ENCODE peak calls at places on chromosomes 16 and 17, in eight cellular contexts. One of them, this sample, is unnamed.
A peak's percentile ranks its signal among the peaks of the same experiment; 100 is the strongest.

GRCh38 chr17:16106161-16106891 is 106.7 kb downstream of the TTC19 start:
- DNase-seq in Panc1: peak; percentile 35
- DNase-seq in tibial nerve: no peak
- DNase-seq in nephron progenitor cell: no peak
- DNase-seq in cardiac fibroblast: peak; percentile 73
- DNase-seq in epithelial cell of esophagus: peak; percentile 8
- DNase-seq in AG09309: peak; percentile 1
- DNase-seq in ovary: peak; percentile 28
- DNase-seq in this sample: peak; percentile 42

GRCh38 chr16:1054660-1055556 is 17.6 kb upstream of the SSTR5 start:
- DNase-seq in Panc1: no peak
- DNase-seq in tibial nerve: peak; percentile 40
- DNase-seq in nephron progenitor cell: peak; percentile 86
- DNase-seq in cardiac fibroblast: peak; percentile 59
- DNase-seq in epithelial cell of esophagus: no peak
- DNase-seq in AG09309: no peak
- DNase-seq in ovary: no peak
- DNase-seq in this sample: no peak

GRCh38 chr17:19742495-19742894 is 5.6 kb downstream of the ALDH3A1 start:
- DNase-seq in Panc1: no peak
- DNase-seq in tibial nerve: no peak
- DNase-seq in nephron progenitor cell: no peak
- DNase-seq in cardiac fibroblast: no peak
- DNase-seq in epithelial cell of esophagus: no peak
- DNase-seq in AG09309: no peak
- DNase-seq in ovary: no peak
- DNase-seq in this sample: no peak

GRCh38 chr16:85839681-85840240 is 40.3 kb downstream of the COX4I1 start:
- DNase-seq in Panc1: no peak
- DNase-seq in tibial nerve: no peak
- DNase-seq in nephron progenitor cell: no peak
- DNase-seq in cardiac fibroblast: no peak
- DNase-seq in epithelial cell of esophagus: no peak
- DNase-seq in AG09309: no peak
- DNase-seq in ovary: no peak
- DNase-seq in this sample: no peak

GRCh38 chr17:28188841-28189263 is 130.1 kb upstream of the TMEM97 start:
- DNase-seq in Panc1: no peak
- DNase-seq in tibial nerve: no peak
- DNase-seq in nephron progenitor cell: no peak
- DNase-seq in cardiac fibroblast: peak; percentile 27
- DNase-seq in epithelial cell of esophagus: peak; percentile 88
- DNase-seq in AG09309: no peak
- DNase-seq in ovary: no peak
- DNase-seq in this sample: no peak

GRCh38 chr17:8223356-8224063 is 13.1 kb upstream of the AURKB start:
- DNase-seq in Panc1: no peak
- DNase-seq in tibial nerve: peak; percentile 59
- DNase-seq in nephron progenitor cell: peak; percentile 72
- DNase-seq in cardiac fibroblast: peak; percentile 57
- DNase-seq in epithelial cell of esophagus: peak; percentile 49
- DNase-seq in AG09309: no peak
- DNase-seq in ovary: peak; percentile 71
- DNase-seq in this sample: no peak

GRCh38 chr17:60305141-60305540 is 86.8 kb downstream of the USP32 start:
- DNase-seq in Panc1: no peak
- DNase-seq in tibial nerve: no peak
- DNase-seq in nephron progenitor cell: no peak
- DNase-seq in cardiac fibroblast: no peak
- DNase-seq in epithelial cell of esophagus: no peak
- DNase-seq in AG09309: no peak
- DNase-seq in ovary: no peak
- DNase-seq in this sample: no peak

GRCh38 chr17:43608313-43608712 is 53.4 kb downstream of the MEOX1 start:
- DNase-seq in Panc1: no peak
- DNase-seq in tibial nerve: no peak
- DNase-seq in nephron progenitor cell: no peak
- DNase-seq in cardiac fibroblast: peak; percentile 65
- DNase-seq in epithelial cell of esophagus: peak; percentile 65
- DNase-seq in AG09309: no peak
- DNase-seq in ovary: no peak
- DNase-seq in this sample: no peak

GRCh38 chr17:38870259-38871165 is 654 bp downstream of the LASP1 start:
- DNase-seq in Panc1: no peak
- DNase-seq in tibial nerve: peak; percentile 75
- DNase-seq in nephron progenitor cell: peak; percentile 63
- DNase-seq in cardiac fibroblast: peak; percentile 57
- DNase-seq in epithelial cell of esophagus: peak; percentile 60
- DNase-seq in AG09309: no peak
- DNase-seq in ovary: peak; percentile 80
- DNase-seq in this sample: no peak

GRCh38 chr16:57564571-57565270 is 22.3 kb downstream of the ADGRG5 start:
- DNase-seq in Panc1: no peak
- DNase-seq in tibial nerve: no peak
- DNase-seq in nephron progenitor cell: no peak
- DNase-seq in cardiac fibroblast: peak; percentile 41
- DNase-seq in epithelial cell of esophagus: peak; percentile 29
- DNase-seq in AG09309: no peak
- DNase-seq in ovary: no peak
- DNase-seq in this sample: no peak

GRCh38 chr17:62919388-62919787 is 46.6 kb upstream of the TANC2 start:
- DNase-seq in Panc1: no peak
- DNase-seq in tibial nerve: no peak
- DNase-seq in nephron progenitor cell: no peak
- DNase-seq in cardiac fibroblast: peak; percentile 65
- DNase-seq in epithelial cell of esophagus: no peak
- DNase-seq in AG09309: no peak
- DNase-seq in ovary: no peak
- DNase-seq in this sample: no peak

GRCh38 chr17:48908047-48908843 is at the start of gene UBE2Z:
- DNase-seq in Panc1: peak; percentile 91
- DNase-seq in tibial nerve: peak; percentile 84
- DNase-seq in nephron progenitor cell: peak; percentile 91
- DNase-seq in cardiac fibroblast: peak; percentile 96
- DNase-seq in epithelial cell of esophagus: peak; percentile 96
- DNase-seq in AG09309: peak; percentile 78
- DNase-seq in ovary: peak; percentile 93
- DNase-seq in this sample: peak; percentile 93

GRCh38 chr17:38685485-38685884 is 10.7 kb upstream of the EPOP start:
- DNase-seq in Panc1: no peak
- DNase-seq in tibial nerve: no peak
- DNase-seq in nephron progenitor cell: no peak
- DNase-seq in cardiac fibroblast: no peak
- DNase-seq in epithelial cell of esophagus: no peak
- DNase-seq in AG09309: no peak
- DNase-seq in ovary: no peak
- DNase-seq in this sample: no peak

GRCh38 chr16:27600386-27600785 is 50.4 kb downstream of the KATNIP start:
- DNase-seq in Panc1: no peak
- DNase-seq in tibial nerve: no peak
- DNase-seq in nephron progenitor cell: no peak
- DNase-seq in cardiac fibroblast: no peak
- DNase-seq in epithelial cell of esophagus: no peak
- DNase-seq in AG09309: no peak
- DNase-seq in ovary: no peak
- DNase-seq in this sample: no peak

GRCh38 chr16:53773150-53773846 is 69.3 kb downstream of the FTO start:
- DNase-seq in Panc1: no peak
- DNase-seq in tibial nerve: peak; percentile 28
- DNase-seq in nephron progenitor cell: peak; percentile 23
- DNase-seq in cardiac fibroblast: peak; percentile 90
- DNase-seq in epithelial cell of esophagus: peak; percentile 85
- DNase-seq in AG09309: no peak
- DNase-seq in ovary: no peak
- DNase-seq in this sample: no peak
- TF ChIP-seq CTCF in Panc1: peak; percentile 74
- TF ChIP-seq CTCF in tibial nerve: peak; percentile 46
- TF ChIP-seq CTCF in nephron progenitor cell: peak; percentile 45
- TF ChIP-seq CTCF in cardiac fibroblast: peak; percentile 63
- TF ChIP-seq CTCF in epithelial cell of esophagus: peak; percentile 79
- TF ChIP-seq CTCF in AG09309: peak; percentile 78
- TF ChIP-seq CTCF in ovary: no peak
- TF ChIP-seq CTCF in this sample: peak; percentile 69

GRCh38 chr16:89613954-89614459 is 565 bp downstream of the DPEP1 start:
- DNase-seq in Panc1: no peak
- DNase-seq in tibial nerve: no peak
- DNase-seq in nephron progenitor cell: no peak
- DNase-seq in cardiac fibroblast: no peak
- DNase-seq in epithelial cell of esophagus: no peak
- DNase-seq in AG09309: no peak
- DNase-seq in ovary: no peak
- DNase-seq in this sample: no peak
- TF ChIP-seq CTCF in Panc1: no peak
- TF ChIP-seq CTCF in tibial nerve: no peak
- TF ChIP-seq CTCF in nephron progenitor cell: no peak
- TF ChIP-seq CTCF in cardiac fibroblast: no peak
- TF ChIP-seq CTCF in epithelial cell of esophagus: no peak
- TF ChIP-seq CTCF in AG09309: no peak
- TF ChIP-seq CTCF in ovary: no peak
- TF ChIP-seq CTCF in this sample: no peak

GRCh38 chr17:77208217-77208808 is 67.5 kb downstream of the SEC14L1 start:
- DNase-seq in Panc1: no peak
- DNase-seq in tibial nerve: peak; percentile 35
- DNase-seq in nephron progenitor cell: no peak
- DNase-seq in cardiac fibroblast: peak; percentile 43
- DNase-seq in epithelial cell of esophagus: no peak
- DNase-seq in AG09309: peak; percentile 25
- DNase-seq in ovary: peak; percentile 21
- DNase-seq in this sample: peak; percentile 19
- TF ChIP-seq CTCF in Panc1: no peak
- TF ChIP-seq CTCF in tibial nerve: peak; percentile 39
- TF ChIP-seq CTCF in nephron progenitor cell: no peak
- TF ChIP-seq CTCF in cardiac fibroblast: no peak
- TF ChIP-seq CTCF in epithelial cell of esophagus: no peak
- TF ChIP-seq CTCF in AG09309: peak; percentile 53
- TF ChIP-seq CTCF in ovary: peak; percentile 19
- TF ChIP-seq CTCF in this sample: peak; percentile 54

DNA sequence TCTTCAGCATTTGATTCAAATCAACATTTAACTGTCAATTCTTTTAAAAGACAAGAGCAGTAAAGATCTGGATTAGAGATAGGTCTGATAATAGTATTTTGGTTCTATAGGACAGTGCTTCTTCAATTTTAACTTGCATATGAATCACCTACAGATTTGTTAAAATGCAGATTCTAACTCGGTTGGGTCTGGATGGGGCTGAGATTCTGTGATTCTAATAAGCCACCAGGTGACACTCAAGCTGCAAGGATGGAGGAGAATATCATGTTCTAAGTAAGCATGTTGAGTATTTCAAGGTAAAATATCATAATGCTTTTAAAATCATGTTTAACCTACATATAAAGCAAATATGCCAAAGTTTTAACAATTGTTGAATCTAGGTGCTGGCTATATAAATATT is 15.8 kb downstream of the TSPOAP1 start:
- DNase-seq in Panc1: no peak
- DNase-seq in tibial nerve: no peak
- DNase-seq in nephron progenitor cell: no peak
- DNase-seq in cardiac fibroblast: no peak
- DNase-seq in epithelial cell of esophagus: no peak
- DNase-seq in AG09309: no peak
- DNase-seq in ovary: no peak
- DNase-seq in this sample: no peak
- TF ChIP-seq CTCF in Panc1: no peak
- TF ChIP-seq CTCF in tibial nerve: no peak
- TF ChIP-seq CTCF in nephron progenitor cell: no peak
- TF ChIP-seq CTCF in cardiac fibroblast: no peak
- TF ChIP-seq CTCF in epithelial cell of esophagus: no peak
- TF ChIP-seq CTCF in AG09309: no peak
- TF ChIP-seq CTCF in ovary: no peak
- TF ChIP-seq CTCF in this sample: no peak

DNA sequence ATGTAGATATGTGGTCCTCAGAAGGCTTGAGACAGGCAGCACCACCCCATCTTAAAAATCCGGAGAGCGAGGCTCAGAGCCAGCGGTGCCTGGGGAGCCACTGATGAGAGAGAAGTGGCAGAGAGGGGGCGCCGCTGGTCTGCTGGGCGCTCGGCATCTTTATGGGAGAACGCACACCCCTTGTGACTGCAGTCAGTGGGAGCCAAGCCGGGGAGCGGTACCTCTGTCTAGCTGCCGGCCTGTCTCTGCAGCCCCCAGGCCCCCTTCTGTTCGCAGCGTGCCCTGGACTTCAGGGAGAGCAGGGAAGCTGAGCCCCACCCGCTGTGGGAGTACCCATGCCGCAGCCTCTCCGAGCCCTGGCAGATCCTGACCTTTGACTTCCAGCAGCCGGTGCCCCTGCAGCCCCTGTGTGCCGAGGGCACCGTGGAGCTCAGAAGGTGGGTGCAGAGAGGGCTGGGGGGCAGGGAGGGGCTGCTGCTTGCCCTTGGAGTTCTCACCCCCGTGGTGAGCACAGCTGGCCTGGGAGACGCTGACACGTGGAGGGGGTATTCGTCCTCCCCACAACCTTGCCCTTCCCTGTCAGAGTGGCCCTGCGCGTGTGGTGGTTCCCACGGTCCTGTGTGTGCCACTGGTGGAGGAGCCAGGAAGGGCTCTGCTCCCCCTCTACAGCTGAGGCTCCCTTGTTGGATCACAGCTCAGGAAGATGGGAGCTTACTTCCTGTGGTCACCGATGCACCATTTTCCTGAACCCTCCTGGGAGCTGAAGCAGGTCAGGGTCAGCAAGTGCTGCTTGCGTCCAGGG is 44.8 kb downstream of the PRMT7 start:
- DNase-seq in Panc1: no peak
- DNase-seq in tibial nerve: no peak
- DNase-seq in nephron progenitor cell: no peak
- DNase-seq in cardiac fibroblast: no peak
- DNase-seq in epithelial cell of esophagus: no peak
- DNase-seq in AG09309: no peak
- DNase-seq in ovary: no peak
- DNase-seq in this sample: no peak
- TF ChIP-seq CTCF in Panc1: peak; percentile 9
- TF ChIP-seq CTCF in tibial nerve: no peak
- TF ChIP-seq CTCF in nephron progenitor cell: no peak
- TF ChIP-seq CTCF in cardiac fibroblast: no peak
- TF ChIP-seq CTCF in epithelial cell of esophagus: no peak
- TF ChIP-seq CTCF in AG09309: no peak
- TF ChIP-seq CTCF in ovary: no peak
- TF ChIP-seq CTCF in this sample: no peak

DNA sequence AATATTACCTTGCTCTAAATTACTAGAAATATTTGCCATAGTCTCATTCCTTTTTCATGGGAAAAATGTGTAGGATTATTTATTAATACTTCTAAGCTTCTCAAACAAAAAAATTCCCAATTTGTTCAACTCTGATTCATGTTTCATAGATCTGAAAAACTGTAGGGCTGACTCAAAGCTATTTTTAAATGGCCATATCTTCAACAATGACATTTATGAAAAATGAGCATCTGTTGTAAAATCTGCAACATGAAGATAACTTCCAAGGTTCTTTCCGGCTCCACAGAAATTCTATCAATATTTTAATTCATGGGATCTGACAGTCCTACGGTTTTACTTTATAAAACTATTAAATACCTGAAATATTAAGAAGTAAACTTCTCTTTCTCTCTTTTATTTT is 192.7 kb upstream of the KCNJ16 start:
- DNase-seq in Panc1: no peak
- DNase-seq in tibial nerve: no peak
- DNase-seq in nephron progenitor cell: no peak
- DNase-seq in cardiac fibroblast: no peak
- DNase-seq in epithelial cell of esophagus: no peak
- DNase-seq in AG09309: no peak
- DNase-seq in ovary: no peak
- DNase-seq in this sample: no peak
- TF ChIP-seq CTCF in Panc1: no peak
- TF ChIP-seq CTCF in tibial nerve: no peak
- TF ChIP-seq CTCF in nephron progenitor cell: no peak
- TF ChIP-seq CTCF in cardiac fibroblast: no peak
- TF ChIP-seq CTCF in epithelial cell of esophagus: no peak
- TF ChIP-seq CTCF in AG09309: no peak
- TF ChIP-seq CTCF in ovary: no peak
- TF ChIP-seq CTCF in this sample: no peak

This sample was measured in AG09319.